ENCODE peak calls at places on chromosomes 1 and 21, in nine cellular contexts. P, C, Y, M, J, V, G, B and R are unnamed samples.

GRCh38 chr1:45850017-45850416 is 46.6 kb downstream of the MAST2 start:
- DNase-seq in M (no peak), B (no peak), G (no peak), Y (no peak), P (no peak), V (no peak), J (no peak), C (no peak), R (no peak)

GRCh38 chr21:41565550-41565949 is 57.6 kb upstream of the TMPRSS2 start:
- DNase-seq in M (no peak), J (no peak), Y (no peak), C (no peak), V (no peak), P (no peak), B (no peak), G (no peak), R (no peak)

GRCh38 chr1:94539496-94539895 is 2.1 kb downstream of the F3 start:
- DNase-seq in B (no peak), P (no peak), V (no peak), J (no peak), M (no peak), Y (no peak), G (no peak), C (peak), R (no peak)

GRCh38 chr1:64363616-64364015 is 106.3 kb upstream of the CACHD1 start:
- DNase-seq in G (no peak), P (no peak), B (no peak), J (no peak), V (no peak), Y (no peak), M (no peak), C (no peak), R (no peak)

GRCh38 chr1:117565745-117566455 is 39.9 kb upstream of the TENT5C start:
- DNase-seq in B (no peak), C (no peak), P (no peak), M (no peak), G (no peak), Y (peak), V (no peak), J (no peak), R (peak)

GRCh38 chr1:117967900-117968299 is 38.4 kb downstream of the WDR3 start:
- DNase-seq in G (no peak), J (no peak), M (no peak), V (no peak), C (no peak), B (no peak), Y (peak), P (no peak), R (peak)

GRCh38 chr1:225350872-225351271 is 77.0 kb downstream of the LBR start:
- DNase-seq in M (no peak), C (no peak), V (no peak), Y (no peak), B (no peak), G (no peak), P (no peak), J (no peak), R (no peak)

GRCh38 chr1:19361231-19362147 is 49.4 kb downstream of the SLC66A1 start:
- DNase-seq in J (no peak), Y (peak), B (no peak), G (no peak), C (no peak), P (no peak), M (no peak), V (no peak), R (peak)

GRCh38 chr1:220291575-220291974 is 19.3 kb upstream of the RAB3GAP2 start:
- DNase-seq in J (no peak), P (no peak), M (no peak), G (no peak), V (no peak), C (no peak), B (no peak), Y (no peak), R (no peak)

GRCh38 chr1:112524986-112525385 is 16.2 kb downstream of the WNT2B start:
- DNase-seq in P (no peak), V (no peak), G (no peak), C (no peak), Y (no peak), B (no peak), M (no peak), J (no peak), R (no peak)

GRCh38 chr1:53754484-53755312 is 15.7 kb upstream of the GLIS1 start:
- DNase-seq in V (peak), B (no peak), M (peak), J (no peak), G (peak), P (no peak), Y (no peak), C (peak), R (peak)

GRCh38 chr21:20996421-20997307 is 1.5 kb upstream of the NCAM2 start:
- DNase-seq in P (no peak), B (no peak), J (no peak), G (no peak), Y (no peak), M (no peak), C (no peak), V (no peak), R (no peak)

GRCh38 chr1:99438656-99439055 is 174.4 kb downstream of the PLPPR4 start:
- DNase-seq in Y (no peak), G (no peak), V (no peak), B (no peak), J (no peak), M (no peak), P (no peak), C (no peak), R (no peak)

GRCh38 chr1:46370214-46370633 is 23.9 kb upstream of the FAAH start:
- DNase-seq in V (no peak), P (no peak), G (no peak), C (peak), M (no peak), Y (no peak), J (peak), B (no peak), R (no peak)

GRCh38 chr1:168879906-168880734 is 151.1 kb upstream of the DPT start:
- DNase-seq in B (no peak), C (no peak), Y (peak), J (no peak), P (no peak), G (no peak), M (no peak), V (no peak), R (no peak)

GRCh38 chr1:197917813-197918646 is 858 bp downstream of the LHX9 start:
- DNase-seq in M (no peak), G (no peak), P (no peak), C (no peak), J (no peak), B (no peak), V (no peak), Y (no peak), R (no peak)

GRCh38 chr1:228768345-228768717 is 33.1 kb downstream of the RHOU start:
- DNase-seq in Y (no peak), G (no peak), P (no peak), J (no peak), V (no peak), M (no peak), C (no peak), B (no peak), R (no peak)

GRCh38 chr21:46386726-46387073 is 62.7 kb downstream of the PCNT start:
- DNase-seq in Y (no peak), C (no peak), V (no peak), P (no peak), J (no peak), B (no peak), M (no peak), G (no peak), R (no peak)

GRCh38 chr1:219498666-219499065 is 114.2 kb downstream of the ZC3H11B start:
- DNase-seq in P (no peak), C (no peak), V (no peak), B (no peak), M (no peak), G (no peak), Y (no peak), J (no peak), R (no peak)

GRCh38 chr1:90045853-90046563 is 51.1 kb downstream of the ZNF326 start:
- DNase-seq in C (no peak), G (peak), Y (no peak), M (peak), P (no peak), B (no peak), J (no peak), V (no peak), R (no peak)

GRCh38 chr1:165312591-165312990 is 43.9 kb downstream of the LMX1A start:
- DNase-seq in M (no peak), V (no peak), C (no peak), B (no peak), Y (no peak), P (no peak), J (no peak), G (no peak), R (no peak)

GRCh38 chr1:232943679-232944252 is 6.6 kb upstream of the NTPCR start:
- DNase-seq in C (no peak), G (no peak), J (no peak), M (no peak), B (no peak), Y (no peak), V (no peak), P (no peak), R (no peak)

GRCh38 chr1:158978730-158979129 is 31.0 kb upstream of the IFI16 start:
- DNase-seq in M (no peak), Y (no peak), B (no peak), C (no peak), V (no peak), P (no peak), J (no peak), G (no peak), R (no peak)

GRCh38 chr21:38352536-38353219 is 95.9 kb downstream of the KCNJ15 start:
- DNase-seq in P (no peak), V (peak), Y (peak), M (peak), J (no peak), G (peak), B (peak), C (peak), R (no peak)

GRCh38 chr1:70458120-70458519 is 47.1 kb downstream of the CTH start:
- DNase-seq in B (no peak), J (no peak), P (no peak), V (no peak), M (no peak), G (peak), Y (no peak), C (no peak), R (no peak)

GRCh38 chr1:175527773-175528172 is 215.6 kb downstream of the TNR start:
- DNase-seq in J (no peak), B (no peak), G (no peak), V (no peak), C (no peak), Y (no peak), P (no peak), M (no peak), R (no peak)

GRCh38 chr1:76006234-76006633 is 68.3 kb upstream of the ST6GALNAC3 start:
- DNase-seq in V (no peak), B (no peak), M (no peak), Y (no peak), P (no peak), G (peak), C (no peak), J (no peak), R (no peak)

GRCh38 chr21:32929633-32930038 is 96.1 kb upstream of the OLIG2 start:
- DNase-seq in Y (no peak), P (no peak), C (no peak), M (no peak), B (no peak), J (no peak), G (no peak), V (no peak), R (no peak)

GRCh38 chr1:46798820-46799219 is at the start of gene CYP4B1:
- DNase-seq in V (no peak), C (peak), M (no peak), Y (no peak), B (no peak), G (no peak), P (no peak), J (no peak), R (no peak)

GRCh38 chr1:225572422-225572821 is 80.5 kb downstream of the ENAH start:
- DNase-seq in Y (no peak), V (no peak), J (no peak), M (peak), P (no peak), G (no peak), C (no peak), B (no peak), R (no peak)

GRCh38 chr1:54278941-54279422 is 79.0 kb downstream of the MRPL37 start:
- DNase-seq in G (no peak), B (no peak), Y (no peak), M (no peak), C (no peak), P (no peak), V (no peak), J (no peak), R (no peak)

GRCh38 chr1:171127481-171127880 is 36.8 kb downstream of the FMO3 start:
- DNase-seq in G (no peak), V (no peak), Y (no peak), B (no peak), C (no peak), P (no peak), J (no peak), M (no peak), R (no peak)

GRCh38 chr1:24745711-24746582 is 700 bp downstream of the CLIC4 start:
- DNase-seq in G (no peak), M (no peak), P (no peak), J (peak), V (no peak), C (peak), Y (no peak), B (no peak), R (peak)

GRCh38 chr1:106536741-106537140 is 519.7 kb upstream of the PRMT6 start:
- DNase-seq in V (no peak), P (no peak), G (no peak), Y (no peak), C (no peak), B (no peak), J (no peak), M (no peak), R (no peak)

GRCh38 chr1:150261367-150261766 is 3.8 kb downstream of the CA14 start:
- DNase-seq in G (no peak), V (no peak), J (no peak), M (no peak), C (no peak), B (no peak), Y (no peak), P (no peak), R (no peak)